ENCODE peak calls at places on chromosomes 3 and 15, in nine cellular contexts. One of them, this sample, is unnamed.

GRCh38 chr3:102053375-102053989 is 204.2 kb downstream of the NFKBIZ start:
- DNase-seq in activated CD4-positive, alpha-beta T cell treated with anti-CD3 and anti-CD28 coated beads, Interleukin-2, amount 10 ng/mL, durations not matched to agents 7 days and 5 days: no peak
- DNase-seq in NCI-H345: no peak
- DNase-seq in A172: peak; percentile 73
- DNase-seq in neural progenitor cell: no peak
- DNase-seq in SW480: peak; percentile 11
- DNase-seq in iris pigment epithelial cell: peak; percentile 87
- DNase-seq in T follicular helper cell: no peak
- DNase-seq in NCI-H1930: no peak
- DNase-seq in this sample: no peak

GRCh38 chr15:59892995-59893394 is 111.1 kb upstream of the FOXB1 start:
- DNase-seq in SW480: peak; percentile 6
- DNase-seq in activated CD4-positive, alpha-beta T cell treated with anti-CD3 and anti-CD28 coated beads, Interleukin-2, amount 10 ng/mL, durations not matched to agents 7 days and 5 days: no peak
- DNase-seq in NCI-H1930: no peak
- DNase-seq in NCI-H345: no peak
- DNase-seq in iris pigment epithelial cell: peak; percentile 23
- DNase-seq in neural progenitor cell: peak; percentile 76
- DNase-seq in T follicular helper cell: no peak
- DNase-seq in A172: peak; percentile 17
- DNase-seq in this sample: peak; percentile 18

GRCh38 chr3:49785565-49786356 is 581 bp downstream of the IP6K1 start:
- DNase-seq in NCI-H345: no peak
- DNase-seq in T follicular helper cell: no peak
- DNase-seq in NCI-H1930: no peak
- DNase-seq in neural progenitor cell: no peak
- DNase-seq in A172: peak; percentile 21
- DNase-seq in iris pigment epithelial cell: peak; percentile 51
- DNase-seq in activated CD4-positive, alpha-beta T cell treated with anti-CD3 and anti-CD28 coated beads, Interleukin-2, amount 10 ng/mL, durations not matched to agents 7 days and 5 days: peak; percentile 36
- DNase-seq in SW480: peak; percentile 46
- DNase-seq in this sample: no peak

GRCh38 chr15:51917493-51917892 is 54.1 kb downstream of the LEO1 start:
- DNase-seq in NCI-H345: peak; percentile 39
- DNase-seq in iris pigment epithelial cell: peak; percentile 41
- DNase-seq in SW480: peak; percentile 48
- DNase-seq in A172: peak; percentile 53
- DNase-seq in NCI-H1930: no peak
- DNase-seq in T follicular helper cell: no peak
- DNase-seq in neural progenitor cell: peak; percentile 60
- DNase-seq in activated CD4-positive, alpha-beta T cell treated with anti-CD3 and anti-CD28 coated beads, Interleukin-2, amount 10 ng/mL, durations not matched to agents 7 days and 5 days: no peak
- DNase-seq in this sample: peak; percentile 49

GRCh38 chr3:43489918-43490317 is 131.9 kb downstream of the ANO10 start:
- DNase-seq in T follicular helper cell: no peak
- DNase-seq in NCI-H1930: no peak
- DNase-seq in NCI-H345: no peak
- DNase-seq in iris pigment epithelial cell: no peak
- DNase-seq in neural progenitor cell: no peak
- DNase-seq in SW480: no peak
- DNase-seq in activated CD4-positive, alpha-beta T cell treated with anti-CD3 and anti-CD28 coated beads, Interleukin-2, amount 10 ng/mL, durations not matched to agents 7 days and 5 days: no peak
- DNase-seq in A172: no peak
- DNase-seq in this sample: no peak

GRCh38 chr15:72554471-72555425 is 80.6 kb downstream of the ARIH1 start:
- DNase-seq in iris pigment epithelial cell: peak; percentile 93
- DNase-seq in activated CD4-positive, alpha-beta T cell treated with anti-CD3 and anti-CD28 coated beads, Interleukin-2, amount 10 ng/mL, durations not matched to agents 7 days and 5 days: peak; percentile 12
- DNase-seq in neural progenitor cell: no peak
- DNase-seq in SW480: no peak
- DNase-seq in NCI-H345: no peak
- DNase-seq in NCI-H1930: no peak
- DNase-seq in T follicular helper cell: no peak
- DNase-seq in A172: peak; percentile 82
- DNase-seq in this sample: no peak

GRCh38 chr3:73542127-73542526 is 82.6 kb downstream of the PDZRN3 start:
- DNase-seq in NCI-H1930: no peak
- DNase-seq in SW480: peak; percentile 30
- DNase-seq in iris pigment epithelial cell: no peak
- DNase-seq in neural progenitor cell: no peak
- DNase-seq in A172: no peak
- DNase-seq in T follicular helper cell: no peak
- DNase-seq in activated CD4-positive, alpha-beta T cell treated with anti-CD3 and anti-CD28 coated beads, Interleukin-2, amount 10 ng/mL, durations not matched to agents 7 days and 5 days: no peak
- DNase-seq in NCI-H345: peak; percentile 29
- DNase-seq in this sample: no peak

GRCh38 chr15:90214553-90215205 is 13.5 kb downstream of the SEMA4B start:
- DNase-seq in T follicular helper cell: no peak
- DNase-seq in A172: no peak
- DNase-seq in NCI-H1930: no peak
- DNase-seq in SW480: no peak
- DNase-seq in NCI-H345: no peak
- DNase-seq in activated CD4-positive, alpha-beta T cell treated with anti-CD3 and anti-CD28 coated beads, Interleukin-2, amount 10 ng/mL, durations not matched to agents 7 days and 5 days: no peak
- DNase-seq in iris pigment epithelial cell: no peak
- DNase-seq in neural progenitor cell: no peak
- DNase-seq in this sample: no peak

GRCh38 chr3:119933197-119933596 is 151.3 kb downstream of the NR1I2 start:
- DNase-seq in NCI-H345: no peak
- DNase-seq in activated CD4-positive, alpha-beta T cell treated with anti-CD3 and anti-CD28 coated beads, Interleukin-2, amount 10 ng/mL, durations not matched to agents 7 days and 5 days: no peak
- DNase-seq in iris pigment epithelial cell: no peak
- DNase-seq in NCI-H1930: no peak
- DNase-seq in A172: no peak
- DNase-seq in neural progenitor cell: no peak
- DNase-seq in T follicular helper cell: no peak
- DNase-seq in SW480: no peak
- DNase-seq in this sample: no peak

GRCh38 chr3:112973325-112974177 is 1.4 kb downstream of the CD200R1 start:
- DNase-seq in T follicular helper cell: no peak
- DNase-seq in SW480: no peak
- DNase-seq in NCI-H1930: no peak
- DNase-seq in NCI-H345: no peak
- DNase-seq in neural progenitor cell: no peak
- DNase-seq in activated CD4-positive, alpha-beta T cell treated with anti-CD3 and anti-CD28 coated beads, Interleukin-2, amount 10 ng/mL, durations not matched to agents 7 days and 5 days: peak; percentile 59
- DNase-seq in A172: no peak
- DNase-seq in iris pigment epithelial cell: no peak
- DNase-seq in this sample: no peak

GRCh38 chr15:70361106-70361505 is 263.4 kb upstream of the TLE3 start:
- DNase-seq in NCI-H345: no peak
- DNase-seq in activated CD4-positive, alpha-beta T cell treated with anti-CD3 and anti-CD28 coated beads, Interleukin-2, amount 10 ng/mL, durations not matched to agents 7 days and 5 days: no peak
- DNase-seq in iris pigment epithelial cell: no peak
- DNase-seq in neural progenitor cell: no peak
- DNase-seq in SW480: no peak
- DNase-seq in A172: no peak
- DNase-seq in T follicular helper cell: no peak
- DNase-seq in NCI-H1930: no peak
- DNase-seq in this sample: no peak

GRCh38 chr3:128382221-128382807 is 84.4 kb downstream of the DNAJB8 start:
- DNase-seq in iris pigment epithelial cell: no peak
- DNase-seq in activated CD4-positive, alpha-beta T cell treated with anti-CD3 and anti-CD28 coated beads, Interleukin-2, amount 10 ng/mL, durations not matched to agents 7 days and 5 days: no peak
- DNase-seq in neural progenitor cell: no peak
- DNase-seq in A172: no peak
- DNase-seq in SW480: no peak
- DNase-seq in NCI-H1930: no peak
- DNase-seq in NCI-H345: no peak
- DNase-seq in T follicular helper cell: no peak
- DNase-seq in this sample: no peak

GRCh38 chr15:70827721-70828120 is 26.2 kb downstream of the LARP6 start:
- DNase-seq in iris pigment epithelial cell: no peak
- DNase-seq in SW480: no peak
- DNase-seq in A172: no peak
- DNase-seq in T follicular helper cell: no peak
- DNase-seq in neural progenitor cell: no peak
- DNase-seq in NCI-H1930: no peak
- DNase-seq in NCI-H345: no peak
- DNase-seq in activated CD4-positive, alpha-beta T cell treated with anti-CD3 and anti-CD28 coated beads, Interleukin-2, amount 10 ng/mL, durations not matched to agents 7 days and 5 days: no peak
- DNase-seq in this sample: no peak